ENCODE peak calls at places on chromosomes 2 and 18, in eight cellular contexts. R is substantia nigra; S is HEK293T; E is activated naive CD4-positive, alpha-beta T cell treated with anti-CD3 and anti-CD28 coated beads, Interleukin-2, amount 50 U/mL, for 16 hours; H is H7; D is GM12865; C is Calu3; I is stimulated activated CD4-positive, alpha-beta T cell treated with anti-CD3 and anti-CD28 coated beads, Interleukin-2, amount 100 ng/mL, for 4 hours. B is an unnamed sample.

GRCh38 chr18:59606193-59607175 is 90.7 kb downstream of the CCBE1 start:
- DNase-seq in C (no peak), D (no peak), H (no peak), I (no peak), R (no peak), S (no peak), E (no peak), B (no peak)

GRCh38 chr2:131042161-131042775 is 51.0 kb downstream of the FAM168B start:
- DNase-seq in D (no peak), S (no peak), I (no peak), H (peak), R (no peak), C (no peak), E (no peak), B (no peak)

GRCh38 chr2:237408280-237408679 is 5.7 kb downstream of the COL6A3 start:
- DNase-seq in R (no peak), H (no peak), C (no peak), S (no peak), E (no peak), D (no peak), I (no peak), B (no peak)

GRCh38 chr2:160015746-160016145 is 46.7 kb downstream of the PLA2R1 start:
- DNase-seq in R (no peak), E (no peak), S (no peak), C (no peak), I (no peak), D (no peak), H (no peak), B (no peak)

GRCh38 chr2:122414911-122415310 is 659.5 kb downstream of the TSN start:
- DNase-seq in S (no peak), D (no peak), I (no peak), E (no peak), R (no peak), C (peak), H (no peak), B (no peak)

GRCh38 chr2:240664622-240665021 is 18.1 kb downstream of the AQP12B start:
- DNase-seq in S (no peak), E (no peak), I (no peak), C (no peak), R (no peak), D (no peak), H (no peak), B (no peak)

GRCh38 chr2:217694296-217694695 is 308.5 kb downstream of the TNS1 start:
- DNase-seq in I (no peak), E (no peak), D (no peak), C (no peak), R (no peak), S (no peak), H (no peak), B (no peak)

GRCh38 chr2:3062476-3063260 is 314.9 kb downstream of the EIPR1 start:
- DNase-seq in R (no peak), S (no peak), C (no peak), E (no peak), H (no peak), D (no peak), I (no peak), B (no peak)

GRCh38 chr2:41972179-41972578 is 75.6 kb upstream of the PKDCC start:
- DNase-seq in C (no peak), R (no peak), I (no peak), S (no peak), E (no peak), D (no peak), H (no peak), B (no peak)

GRCh38 chr2:17148298-17149228 is 369.7 kb downstream of the RAD51AP2 start:
- DNase-seq in I (no peak), C (no peak), H (peak), S (peak), D (peak), R (no peak), E (no peak), B (no peak)

GRCh38 chr2:96933528-96933927 is 52.9 kb downstream of the FAM178B start:
- DNase-seq in D (no peak), R (no peak), H (peak), I (no peak), C (no peak), E (no peak), S (no peak), B (no peak)

B was measured in activated T-helper 9 cell treated with anti-CD3 and anti-CD28 coated beads, Interleukin-2, amount 50 U/mL, for 16 hours.